ENCODE peak calls at places on chromosome 1, in four cellular contexts. One of them, this sample, is unnamed.

GRCh38 chr1:228402638-228403025 is 4.0 kb downstream of the TRIM11 start:
- DNase-seq in GM23338: no peak
- DNase-seq in HTR-8/SVneo: no peak
- DNase-seq in activated T-cell treated with anti-CD3 and anti-CD28 coated beads for 24 hours: no peak
- DNase-seq in this sample: no peak

GRCh38 chr1:147741075-147741474 is 19.3 kb downstream of the GJA5 start:
- DNase-seq in GM23338: no peak
- DNase-seq in HTR-8/SVneo: no peak
- DNase-seq in activated T-cell treated with anti-CD3 and anti-CD28 coated beads for 24 hours: no peak
- DNase-seq in this sample: no peak

GRCh38 chr1:82154231-82154630 is 353.5 kb downstream of the ADGRL2 start:
- DNase-seq in GM23338: peak
- DNase-seq in HTR-8/SVneo: no peak
- DNase-seq in activated T-cell treated with anti-CD3 and anti-CD28 coated beads for 24 hours: no peak
- DNase-seq in this sample: no peak

GRCh38 chr1:19689131-19689757 is 24.6 kb downstream of the HTR6 start:
- DNase-seq in GM23338: no peak
- DNase-seq in HTR-8/SVneo: no peak
- DNase-seq in activated T-cell treated with anti-CD3 and anti-CD28 coated beads for 24 hours: no peak
- DNase-seq in this sample: no peak

GRCh38 chr1:227941509-227942020 is 6.2 kb downstream of the WNT9A start:
- DNase-seq in GM23338: peak
- DNase-seq in HTR-8/SVneo: no peak
- DNase-seq in activated T-cell treated with anti-CD3 and anti-CD28 coated beads for 24 hours: no peak
- DNase-seq in this sample: no peak

GRCh38 chr1:44735992-44736391 is 3.6 kb upstream of the KIF2C start:
- DNase-seq in GM23338: no peak
- DNase-seq in HTR-8/SVneo: no peak
- DNase-seq in activated T-cell treated with anti-CD3 and anti-CD28 coated beads for 24 hours: no peak
- DNase-seq in this sample: no peak

GRCh38 chr1:180268556-180269044 is 38.5 kb downstream of the LHX4 start:
- DNase-seq in GM23338: peak
- DNase-seq in HTR-8/SVneo: no peak
- DNase-seq in activated T-cell treated with anti-CD3 and anti-CD28 coated beads for 24 hours: no peak
- DNase-seq in this sample: no peak

GRCh38 chr1:110880708-110881374 is 7.9 kb downstream of the CD53 start:
- DNase-seq in GM23338: no peak
- DNase-seq in HTR-8/SVneo: no peak
- DNase-seq in activated T-cell treated with anti-CD3 and anti-CD28 coated beads for 24 hours: peak
- DNase-seq in this sample: no peak

GRCh38 chr1:235643837-235644692 is 5.5 kb downstream of the GNG4 start:
- DNase-seq in GM23338: no peak
- DNase-seq in HTR-8/SVneo: no peak
- DNase-seq in activated T-cell treated with anti-CD3 and anti-CD28 coated beads for 24 hours: no peak
- DNase-seq in this sample: no peak

GRCh38 chr1:67137307-67137753 is 2.6 kb upstream of the C1orf141 start:
- DNase-seq in GM23338: peak
- DNase-seq in HTR-8/SVneo: no peak
- DNase-seq in activated T-cell treated with anti-CD3 and anti-CD28 coated beads for 24 hours: no peak
- DNase-seq in this sample: no peak

GRCh38 chr1:104064391-104064790 is 314.7 kb downstream of the AMY1C start:
- DNase-seq in GM23338: no peak
- DNase-seq in HTR-8/SVneo: no peak
- DNase-seq in activated T-cell treated with anti-CD3 and anti-CD28 coated beads for 24 hours: no peak
- DNase-seq in this sample: no peak

GRCh38 chr1:205925730-205926129 is 17.5 kb downstream of the SLC26A9 start:
- DNase-seq in GM23338: no peak
- DNase-seq in HTR-8/SVneo: no peak
- DNase-seq in activated T-cell treated with anti-CD3 and anti-CD28 coated beads for 24 hours: no peak
- DNase-seq in this sample: no peak

GRCh38 chr1:240956424-240956823 is 344.5 kb upstream of the GREM2 start:
- DNase-seq in GM23338: no peak
- DNase-seq in HTR-8/SVneo: no peak
- DNase-seq in activated T-cell treated with anti-CD3 and anti-CD28 coated beads for 24 hours: no peak
- DNase-seq in this sample: no peak

GRCh38 chr1:154787171-154787570 is 82.9 kb downstream of the KCNN3 start:
- DNase-seq in GM23338: no peak
- DNase-seq in HTR-8/SVneo: no peak
- DNase-seq in activated T-cell treated with anti-CD3 and anti-CD28 coated beads for 24 hours: no peak
- DNase-seq in this sample: no peak

GRCh38 chr1:44802306-44803061 is 2.3 kb downstream of the PLK3 start:
- DNase-seq in GM23338: no peak
- DNase-seq in HTR-8/SVneo: no peak
- DNase-seq in activated T-cell treated with anti-CD3 and anti-CD28 coated beads for 24 hours: no peak
- DNase-seq in this sample: no peak

GRCh38 chr1:21857142-21857839 is 45.2 kb downstream of the LDLRAD2 start:
- DNase-seq in GM23338: no peak
- DNase-seq in HTR-8/SVneo: no peak
- DNase-seq in activated T-cell treated with anti-CD3 and anti-CD28 coated beads for 24 hours: no peak
- DNase-seq in this sample: no peak

GRCh38 chr1:14238472-14239059 is 359.9 kb upstream of the KAZN start:
- DNase-seq in GM23338: no peak
- DNase-seq in HTR-8/SVneo: no peak
- DNase-seq in activated T-cell treated with anti-CD3 and anti-CD28 coated beads for 24 hours: no peak
- DNase-seq in this sample: no peak

GRCh38 chr1:55741516-55741915 is 526.4 kb upstream of the USP24 start:
- DNase-seq in GM23338: no peak
- DNase-seq in HTR-8/SVneo: no peak
- DNase-seq in activated T-cell treated with anti-CD3 and anti-CD28 coated beads for 24 hours: no peak
- DNase-seq in this sample: no peak

GRCh38 chr1:148160048-148160395 is 7.9 kb upstream of the NBPF11 start:
- DNase-seq in GM23338: no peak
- DNase-seq in HTR-8/SVneo: no peak
- DNase-seq in activated T-cell treated with anti-CD3 and anti-CD28 coated beads for 24 hours: no peak
- DNase-seq in this sample: no peak

GRCh38 chr1:21384620-21385019 is 55.3 kb upstream of the NBPF3 start:
- DNase-seq in GM23338: no peak
- DNase-seq in HTR-8/SVneo: no peak
- DNase-seq in activated T-cell treated with anti-CD3 and anti-CD28 coated beads for 24 hours: no peak
- DNase-seq in this sample: no peak

GRCh38 chr1:89257036-89257435 is 15.6 kb downstream of the GBP5 start:
- DNase-seq in GM23338: no peak
- DNase-seq in HTR-8/SVneo: no peak
- DNase-seq in activated T-cell treated with anti-CD3 and anti-CD28 coated beads for 24 hours: no peak
- DNase-seq in this sample: no peak

GRCh38 chr1:210377934-210378333 is 49.2 kb downstream of the HHAT start:
- DNase-seq in GM23338: no peak
- DNase-seq in HTR-8/SVneo: no peak
- DNase-seq in activated T-cell treated with anti-CD3 and anti-CD28 coated beads for 24 hours: no peak
- DNase-seq in this sample: no peak

GRCh38 chr1:36570016-36570415 is 87.3 kb upstream of the CSF3R start:
- DNase-seq in GM23338: no peak
- DNase-seq in HTR-8/SVneo: no peak
- DNase-seq in activated T-cell treated with anti-CD3 and anti-CD28 coated beads for 24 hours: no peak
- DNase-seq in this sample: no peak

GRCh38 chr1:3774503-3775247 is 2.1 kb downstream of the SMIM1 start:
- DNase-seq in GM23338: no peak
- DNase-seq in HTR-8/SVneo: no peak
- DNase-seq in activated T-cell treated with anti-CD3 and anti-CD28 coated beads for 24 hours: no peak
- DNase-seq in this sample: no peak

GRCh38 chr1:192580351-192580962 is 4.9 kb downstream of the RGS1 start:
- DNase-seq in GM23338: peak
- DNase-seq in HTR-8/SVneo: peak
- DNase-seq in activated T-cell treated with anti-CD3 and anti-CD28 coated beads for 24 hours: no peak
- DNase-seq in this sample: no peak

GRCh38 chr1:116954450-116954849 is 44.7 kb downstream of the PTGFRN start:
- DNase-seq in GM23338: no peak
- DNase-seq in HTR-8/SVneo: no peak
- DNase-seq in activated T-cell treated with anti-CD3 and anti-CD28 coated beads for 24 hours: no peak
- DNase-seq in this sample: no peak

GRCh38 chr1:32205401-32206370 is at the start of gene IQCC:
- DNase-seq in GM23338: peak
- DNase-seq in HTR-8/SVneo: peak
- DNase-seq in activated T-cell treated with anti-CD3 and anti-CD28 coated beads for 24 hours: peak
- DNase-seq in this sample: peak

GRCh38 chr1:62068978-62069377 is 125.7 kb upstream of the L1TD1 start:
- DNase-seq in GM23338: no peak
- DNase-seq in HTR-8/SVneo: no peak
- DNase-seq in activated T-cell treated with anti-CD3 and anti-CD28 coated beads for 24 hours: no peak
- DNase-seq in this sample: no peak

This sample was measured in stimulated activated CD4-positive, alpha-beta T cell treated with anti-CD3 and anti-CD28 coated beads, Interleukin-2, amount 100 ng/mL, for 4 hours.